ENCODE peak calls at places on chromosome 22, in seven cellular contexts. One of them, this sample, is unnamed.

GRCh38 chr22:40797427-40797826 is 21.7 kb downstream of the SLC25A17 start:
- DNase-seq in HFFc6: peak
- DNase-seq in GM13977: no peak
- DNase-seq in HEK293T: no peak
- DNase-seq in activated effector memory CD4-positive, alpha-beta T cell treated with anti-CD3 and anti-CD28 coated beads, Interleukin-2, amount 50 U/mL, for 16 hours: no peak
- DNase-seq in fibroblast of the conjunctiva: no peak
- DNase-seq in cortex of kidney: no peak
- DNase-seq in this sample: no peak

GRCh38 chr22:48434156-48434867 is 1393.4 kb downstream of the BRD1 start:
- DNase-seq in fibroblast of the conjunctiva: no peak
- DNase-seq in cortex of kidney: no peak
- DNase-seq in HEK293T: no peak
- DNase-seq in activated effector memory CD4-positive, alpha-beta T cell treated with anti-CD3 and anti-CD28 coated beads, Interleukin-2, amount 50 U/mL, for 16 hours: peak
- DNase-seq in HFFc6: no peak
- DNase-seq in GM13977: no peak
- DNase-seq in this sample: no peak

GRCh38 chr22:25407859-25408229 is 156.6 kb upstream of the GRK3 start:
- DNase-seq in cortex of kidney: no peak
- DNase-seq in activated effector memory CD4-positive, alpha-beta T cell treated with anti-CD3 and anti-CD28 coated beads, Interleukin-2, amount 50 U/mL, for 16 hours: peak
- DNase-seq in HEK293T: no peak
- DNase-seq in HFFc6: no peak
- DNase-seq in GM13977: no peak
- DNase-seq in fibroblast of the conjunctiva: no peak
- DNase-seq in this sample: no peak

GRCh38 chr22:17729561-17729960 is 44.7 kb downstream of the BID start:
- DNase-seq in fibroblast of the conjunctiva: no peak
- DNase-seq in activated effector memory CD4-positive, alpha-beta T cell treated with anti-CD3 and anti-CD28 coated beads, Interleukin-2, amount 50 U/mL, for 16 hours: no peak
- DNase-seq in GM13977: no peak
- DNase-seq in HFFc6: no peak
- DNase-seq in HEK293T: no peak
- DNase-seq in cortex of kidney: no peak
- DNase-seq in this sample: no peak

GRCh38 chr22:27996981-27997380 is 77.9 kb upstream of the PITPNB start:
- DNase-seq in HFFc6: no peak
- DNase-seq in HEK293T: no peak
- DNase-seq in GM13977: no peak
- DNase-seq in fibroblast of the conjunctiva: no peak
- DNase-seq in cortex of kidney: no peak
- DNase-seq in activated effector memory CD4-positive, alpha-beta T cell treated with anti-CD3 and anti-CD28 coated beads, Interleukin-2, amount 50 U/mL, for 16 hours: peak
- DNase-seq in this sample: no peak

GRCh38 chr22:30754971-30755759 is 60.5 kb downstream of the OSBP2 start:
- DNase-seq in cortex of kidney: no peak
- DNase-seq in activated effector memory CD4-positive, alpha-beta T cell treated with anti-CD3 and anti-CD28 coated beads, Interleukin-2, amount 50 U/mL, for 16 hours: peak
- DNase-seq in GM13977: peak
- DNase-seq in fibroblast of the conjunctiva: peak
- DNase-seq in HFFc6: peak
- DNase-seq in HEK293T: peak
- DNase-seq in this sample: peak

GRCh38 chr22:32636884-32637283 is 162.3 kb downstream of the FBXO7 start:
- DNase-seq in GM13977: no peak
- DNase-seq in cortex of kidney: no peak
- DNase-seq in HFFc6: no peak
- DNase-seq in activated effector memory CD4-positive, alpha-beta T cell treated with anti-CD3 and anti-CD28 coated beads, Interleukin-2, amount 50 U/mL, for 16 hours: no peak
- DNase-seq in HEK293T: no peak
- DNase-seq in fibroblast of the conjunctiva: no peak
- DNase-seq in this sample: no peak

GRCh38 chr22:37933711-37934376 is 19.6 kb downstream of the C22orf23 start:
- DNase-seq in HFFc6: peak
- DNase-seq in cortex of kidney: no peak
- DNase-seq in activated effector memory CD4-positive, alpha-beta T cell treated with anti-CD3 and anti-CD28 coated beads, Interleukin-2, amount 50 U/mL, for 16 hours: peak
- DNase-seq in fibroblast of the conjunctiva: peak
- DNase-seq in HEK293T: peak
- DNase-seq in GM13977: peak
- DNase-seq in this sample: peak

GRCh38 chr22:46378499-46379300 is 43.2 kb downstream of the TRMU start:
- DNase-seq in GM13977: no peak
- DNase-seq in cortex of kidney: no peak
- DNase-seq in fibroblast of the conjunctiva: no peak
- DNase-seq in HEK293T: no peak
- DNase-seq in HFFc6: no peak
- DNase-seq in activated effector memory CD4-positive, alpha-beta T cell treated with anti-CD3 and anti-CD28 coated beads, Interleukin-2, amount 50 U/mL, for 16 hours: no peak
- DNase-seq in this sample: no peak

GRCh38 chr22:23140385-23140784 is 1.4 kb downstream of the RSPH14 start:
- DNase-seq in fibroblast of the conjunctiva: no peak
- DNase-seq in cortex of kidney: no peak
- DNase-seq in HEK293T: no peak
- DNase-seq in activated effector memory CD4-positive, alpha-beta T cell treated with anti-CD3 and anti-CD28 coated beads, Interleukin-2, amount 50 U/mL, for 16 hours: no peak
- DNase-seq in GM13977: no peak
- DNase-seq in HFFc6: no peak
- DNase-seq in this sample: no peak

GRCh38 chr22:29702025-29702930 is 17.5 kb upstream of the CABP7 start:
- DNase-seq in HFFc6: no peak
- DNase-seq in activated effector memory CD4-positive, alpha-beta T cell treated with anti-CD3 and anti-CD28 coated beads, Interleukin-2, amount 50 U/mL, for 16 hours: no peak
- DNase-seq in fibroblast of the conjunctiva: no peak
- DNase-seq in cortex of kidney: no peak
- DNase-seq in HEK293T: no peak
- DNase-seq in GM13977: no peak
- DNase-seq in this sample: no peak

GRCh38 chr22:44870021-44870420 is 117.6 kb downstream of the ARHGAP8 start:
- DNase-seq in activated effector memory CD4-positive, alpha-beta T cell treated with anti-CD3 and anti-CD28 coated beads, Interleukin-2, amount 50 U/mL, for 16 hours: no peak
- DNase-seq in cortex of kidney: no peak
- DNase-seq in GM13977: no peak
- DNase-seq in HEK293T: no peak
- DNase-seq in fibroblast of the conjunctiva: no peak
- DNase-seq in HFFc6: no peak
- DNase-seq in this sample: no peak

GRCh38 chr22:41500303-41500702 is 31.4 kb downstream of the ACO2 start:
- DNase-seq in activated effector memory CD4-positive, alpha-beta T cell treated with anti-CD3 and anti-CD28 coated beads, Interleukin-2, amount 50 U/mL, for 16 hours: no peak
- DNase-seq in HFFc6: no peak
- DNase-seq in GM13977: no peak
- DNase-seq in cortex of kidney: no peak
- DNase-seq in fibroblast of the conjunctiva: no peak
- DNase-seq in HEK293T: no peak
- DNase-seq in this sample: no peak

GRCh38 chr22:36481393-36482168 is at the start of gene TXN2:
- DNase-seq in HFFc6: peak
- DNase-seq in HEK293T: peak
- DNase-seq in activated effector memory CD4-positive, alpha-beta T cell treated with anti-CD3 and anti-CD28 coated beads, Interleukin-2, amount 50 U/mL, for 16 hours: peak
- DNase-seq in fibroblast of the conjunctiva: peak
- DNase-seq in cortex of kidney: peak
- DNase-seq in GM13977: peak
- DNase-seq in this sample: peak